ENCODE peak calls at places on chromosomes 7 and 10, in seven cellular contexts. One of them, this sample, is unnamed.

GRCh38 chr10:132417957-132418441 is 21.0 kb downstream of the PWWP2B start:
- DNase-seq in effector CD4-positive, alpha-beta T cell: no peak
- DNase-seq in GM20000: peak
- DNase-seq in T-helper 9 cell: no peak
- DNase-seq in activated T-cell treated with anti-CD3 and anti-CD28 coated beads for 1 hour: no peak
- DNase-seq in naive thymus-derived CD4-positive, alpha-beta T cell: no peak
- DNase-seq in stimulated activated CD8-positive, alpha-beta memory T cell treated with anti-CD3 and anti-CD28 coated beads, Interleukin-7, amount 100 ng/mL, for 48 hours: no peak
- DNase-seq in this sample: no peak

GRCh38 chr7:145036592-145037386 is 200.9 kb upstream of the TPK1 start:
- DNase-seq in T-helper 9 cell: peak
- DNase-seq in activated T-cell treated with anti-CD3 and anti-CD28 coated beads for 1 hour: peak
- DNase-seq in stimulated activated CD8-positive, alpha-beta memory T cell treated with anti-CD3 and anti-CD28 coated beads, Interleukin-7, amount 100 ng/mL, for 48 hours: peak
- DNase-seq in naive thymus-derived CD4-positive, alpha-beta T cell: peak
- DNase-seq in GM20000: peak
- DNase-seq in effector CD4-positive, alpha-beta T cell: peak
- DNase-seq in this sample: no peak

GRCh38 chr10:127890935-127891334 is 1.8 kb downstream of the CLRN3 start:
- DNase-seq in stimulated activated CD8-positive, alpha-beta memory T cell treated with anti-CD3 and anti-CD28 coated beads, Interleukin-7, amount 100 ng/mL, for 48 hours: no peak
- DNase-seq in GM20000: no peak
- DNase-seq in naive thymus-derived CD4-positive, alpha-beta T cell: no peak
- DNase-seq in activated T-cell treated with anti-CD3 and anti-CD28 coated beads for 1 hour: no peak
- DNase-seq in T-helper 9 cell: no peak
- DNase-seq in effector CD4-positive, alpha-beta T cell: no peak
- DNase-seq in this sample: no peak

GRCh38 chr10:68329506-68329861 is 2.4 kb upstream of the HNRNPH3 start:
- DNase-seq in T-helper 9 cell: no peak
- DNase-seq in stimulated activated CD8-positive, alpha-beta memory T cell treated with anti-CD3 and anti-CD28 coated beads, Interleukin-7, amount 100 ng/mL, for 48 hours: no peak
- DNase-seq in effector CD4-positive, alpha-beta T cell: no peak
- DNase-seq in naive thymus-derived CD4-positive, alpha-beta T cell: no peak
- DNase-seq in GM20000: no peak
- DNase-seq in activated T-cell treated with anti-CD3 and anti-CD28 coated beads for 1 hour: no peak
- DNase-seq in this sample: no peak

GRCh38 chr7:22586101-22586805 is 86.3 kb upstream of the STEAP1B start:
- DNase-seq in naive thymus-derived CD4-positive, alpha-beta T cell: no peak
- DNase-seq in activated T-cell treated with anti-CD3 and anti-CD28 coated beads for 1 hour: no peak
- DNase-seq in GM20000: no peak
- DNase-seq in effector CD4-positive, alpha-beta T cell: no peak
- DNase-seq in T-helper 9 cell: no peak
- DNase-seq in stimulated activated CD8-positive, alpha-beta memory T cell treated with anti-CD3 and anti-CD28 coated beads, Interleukin-7, amount 100 ng/mL, for 48 hours: no peak
- DNase-seq in this sample: no peak

GRCh38 chr10:6201511-6201975 is 1.2 kb upstream of the PFKFB3 start:
- DNase-seq in activated T-cell treated with anti-CD3 and anti-CD28 coated beads for 1 hour: peak
- DNase-seq in GM20000: peak
- DNase-seq in T-helper 9 cell: peak
- DNase-seq in stimulated activated CD8-positive, alpha-beta memory T cell treated with anti-CD3 and anti-CD28 coated beads, Interleukin-7, amount 100 ng/mL, for 48 hours: peak
- DNase-seq in effector CD4-positive, alpha-beta T cell: peak
- DNase-seq in naive thymus-derived CD4-positive, alpha-beta T cell: peak
- DNase-seq in this sample: peak

GRCh38 chr10:132885451-132886210 is 56.7 kb downstream of the CFAP46 start:
- DNase-seq in activated T-cell treated with anti-CD3 and anti-CD28 coated beads for 1 hour: no peak
- DNase-seq in stimulated activated CD8-positive, alpha-beta memory T cell treated with anti-CD3 and anti-CD28 coated beads, Interleukin-7, amount 100 ng/mL, for 48 hours: no peak
- DNase-seq in T-helper 9 cell: no peak
- DNase-seq in effector CD4-positive, alpha-beta T cell: no peak
- DNase-seq in GM20000: no peak
- DNase-seq in naive thymus-derived CD4-positive, alpha-beta T cell: no peak
- DNase-seq in this sample: no peak

GRCh38 chr10:125144693-125145623 is 15.4 kb downstream of the CTBP2 start:
- DNase-seq in T-helper 9 cell: no peak
- DNase-seq in effector CD4-positive, alpha-beta T cell: no peak
- DNase-seq in naive thymus-derived CD4-positive, alpha-beta T cell: no peak
- DNase-seq in activated T-cell treated with anti-CD3 and anti-CD28 coated beads for 1 hour: no peak
- DNase-seq in GM20000: peak
- DNase-seq in stimulated activated CD8-positive, alpha-beta memory T cell treated with anti-CD3 and anti-CD28 coated beads, Interleukin-7, amount 100 ng/mL, for 48 hours: no peak
- DNase-seq in this sample: no peak

GRCh38 chr10:1591742-1592141 is 145.6 kb downstream of the ADARB2 start:
- DNase-seq in GM20000: no peak
- DNase-seq in effector CD4-positive, alpha-beta T cell: no peak
- DNase-seq in naive thymus-derived CD4-positive, alpha-beta T cell: no peak
- DNase-seq in stimulated activated CD8-positive, alpha-beta memory T cell treated with anti-CD3 and anti-CD28 coated beads, Interleukin-7, amount 100 ng/mL, for 48 hours: no peak
- DNase-seq in T-helper 9 cell: no peak
- DNase-seq in activated T-cell treated with anti-CD3 and anti-CD28 coated beads for 1 hour: no peak
- DNase-seq in this sample: no peak

GRCh38 chr7:17239683-17240521 is 58.5 kb upstream of the AHR start:
- DNase-seq in T-helper 9 cell: no peak
- DNase-seq in effector CD4-positive, alpha-beta T cell: no peak
- DNase-seq in activated T-cell treated with anti-CD3 and anti-CD28 coated beads for 1 hour: no peak
- DNase-seq in naive thymus-derived CD4-positive, alpha-beta T cell: no peak
- DNase-seq in stimulated activated CD8-positive, alpha-beta memory T cell treated with anti-CD3 and anti-CD28 coated beads, Interleukin-7, amount 100 ng/mL, for 48 hours: no peak
- DNase-seq in GM20000: no peak
- DNase-seq in this sample: no peak

GRCh38 chr10:114401195-114401741 is 3.0 kb downstream of the AFAP1L2 start:
- DNase-seq in GM20000: no peak
- DNase-seq in activated T-cell treated with anti-CD3 and anti-CD28 coated beads for 1 hour: no peak
- DNase-seq in T-helper 9 cell: no peak
- DNase-seq in stimulated activated CD8-positive, alpha-beta memory T cell treated with anti-CD3 and anti-CD28 coated beads, Interleukin-7, amount 100 ng/mL, for 48 hours: no peak
- DNase-seq in naive thymus-derived CD4-positive, alpha-beta T cell: no peak
- DNase-seq in effector CD4-positive, alpha-beta T cell: no peak
- DNase-seq in this sample: no peak

GRCh38 chr7:150357277-150357676 is 11.3 kb upstream of the REPIN1 start:
- DNase-seq in activated T-cell treated with anti-CD3 and anti-CD28 coated beads for 1 hour: peak
- DNase-seq in stimulated activated CD8-positive, alpha-beta memory T cell treated with anti-CD3 and anti-CD28 coated beads, Interleukin-7, amount 100 ng/mL, for 48 hours: peak
- DNase-seq in GM20000: no peak
- DNase-seq in effector CD4-positive, alpha-beta T cell: peak
- DNase-seq in naive thymus-derived CD4-positive, alpha-beta T cell: peak
- DNase-seq in T-helper 9 cell: peak
- DNase-seq in this sample: peak

GRCh38 chr7:1242601-1243289 is 10.1 kb downstream of the UNCX start:
- DNase-seq in GM20000: no peak
- DNase-seq in T-helper 9 cell: no peak
- DNase-seq in effector CD4-positive, alpha-beta T cell: no peak
- DNase-seq in activated T-cell treated with anti-CD3 and anti-CD28 coated beads for 1 hour: no peak
- DNase-seq in stimulated activated CD8-positive, alpha-beta memory T cell treated with anti-CD3 and anti-CD28 coated beads, Interleukin-7, amount 100 ng/mL, for 48 hours: no peak
- DNase-seq in naive thymus-derived CD4-positive, alpha-beta T cell: no peak
- DNase-seq in this sample: no peak

GRCh38 chr10:77746313-77746712 is 108.7 kb upstream of the KCNMA1 start:
- DNase-seq in activated T-cell treated with anti-CD3 and anti-CD28 coated beads for 1 hour: no peak
- DNase-seq in stimulated activated CD8-positive, alpha-beta memory T cell treated with anti-CD3 and anti-CD28 coated beads, Interleukin-7, amount 100 ng/mL, for 48 hours: no peak
- DNase-seq in T-helper 9 cell: no peak
- DNase-seq in effector CD4-positive, alpha-beta T cell: no peak
- DNase-seq in GM20000: no peak
- DNase-seq in naive thymus-derived CD4-positive, alpha-beta T cell: no peak
- DNase-seq in this sample: no peak

GRCh38 chr10:59336632-59337031 is 25.7 kb downstream of the FAM13C start:
- DNase-seq in stimulated activated CD8-positive, alpha-beta memory T cell treated with anti-CD3 and anti-CD28 coated beads, Interleukin-7, amount 100 ng/mL, for 48 hours: no peak
- DNase-seq in naive thymus-derived CD4-positive, alpha-beta T cell: no peak
- DNase-seq in GM20000: no peak
- DNase-seq in T-helper 9 cell: no peak
- DNase-seq in effector CD4-positive, alpha-beta T cell: no peak
- DNase-seq in activated T-cell treated with anti-CD3 and anti-CD28 coated beads for 1 hour: no peak
- DNase-seq in this sample: no peak

GRCh38 chr10:95296764-95297163 is 6.0 kb upstream of the PDLIM1 start:
- DNase-seq in GM20000: no peak
- DNase-seq in stimulated activated CD8-positive, alpha-beta memory T cell treated with anti-CD3 and anti-CD28 coated beads, Interleukin-7, amount 100 ng/mL, for 48 hours: no peak
- DNase-seq in effector CD4-positive, alpha-beta T cell: no peak
- DNase-seq in activated T-cell treated with anti-CD3 and anti-CD28 coated beads for 1 hour: no peak
- DNase-seq in T-helper 9 cell: no peak
- DNase-seq in naive thymus-derived CD4-positive, alpha-beta T cell: no peak
- DNase-seq in this sample: no peak